ENCODE peak calls at places on chromosomes 4 and X, in eight cellular contexts. S is H54, I is endothelial cell, Q is NCI-H187, M is EL, K is fibroblast of pulmonary artery, G is NCI-H1930, X is sigmoid colon. B is an unnamed sample.
A peak's percentile ranks its signal among the peaks of the same experiment; 100 is the strongest.

GRCh38 chr4:107987916-107988762 is 1.6 kb upstream of the HADH start:
- DNase-seq in Q (no peak), M (no peak), K (no peak), G (no peak), X (no peak), S (no peak), I (no peak), B (no peak)

GRCh38 chr4:10173039-10173753 is 56.6 kb upstream of the WDR1 start:
- DNase-seq in K (peak; percentile 92), I (no peak), Q (no peak), M (peak; percentile 65), S (no peak), G (no peak), X (peak; percentile 83), B (no peak)

GRCh38 chr4:182185491-182185890 is 57.7 kb upstream of the TENM3 start:
- DNase-seq in M (no peak), S (no peak), G (no peak), I (no peak), Q (no peak), K (no peak), X (no peak), B (no peak)

GRCh38 chr4:85445058-85445639 is 29.8 kb upstream of the ARHGAP24 start:
- DNase-seq in M (no peak), S (no peak), Q (no peak), G (no peak), I (no peak), K (peak; percentile 18), X (no peak), B (no peak)

GRCh38 chr4:145281946-145282345 is 101.6 kb upstream of the OTUD4 start:
- DNase-seq in S (no peak), X (no peak), Q (no peak), I (no peak), G (no peak), K (no peak), M (no peak), B (no peak)

GRCh38 chrX:116726806-116727205 is 264.0 kb upstream of the CT83 start:
- DNase-seq in K (no peak), Q (no peak), S (no peak), I (no peak), M (no peak), X (no peak), G (no peak), B (no peak)

GRCh38 chr4:75995727-75996126 is 5.0 kb upstream of the SDAD1 start:
- DNase-seq in K (peak; percentile 74), Q (no peak), M (peak; percentile 47), S (peak; percentile 4), I (no peak), X (no peak), G (peak; percentile 62), B (no peak)

GRCh38 chr4:48025005-48025404 is 8.4 kb downstream of the NIPAL1 start:
- DNase-seq in K (peak; percentile 58), M (peak; percentile 55), S (no peak), I (no peak), X (no peak), G (no peak), Q (no peak), B (no peak)

GRCh38 chr4:125268065-125268755 is 46.5 kb upstream of the FAT4 start:
- DNase-seq in X (no peak), I (no peak), Q (no peak), M (peak; percentile 9), K (no peak), G (no peak), S (no peak), B (no peak)

GRCh38 chr4:114673306-114673705 is 74.7 kb downstream of the UGT8 start:
- DNase-seq in G (no peak), Q (no peak), M (no peak), S (no peak), I (no peak), X (no peak), K (no peak), B (no peak)

GRCh38 chr4:26281876-26282275 is 38.9 kb upstream of the RBPJ start:
- DNase-seq in K (no peak), M (peak; percentile 28), G (no peak), I (no peak), Q (no peak), X (no peak), S (no peak), B (no peak)

GRCh38 chrX:16002185-16002584 is 121.2 kb upstream of the GRPR start:
- DNase-seq in M (peak; percentile 34), Q (no peak), I (no peak), G (no peak), S (no peak), X (no peak), K (peak; percentile 41), B (no peak)

GRCh38 chr4:115433501-115433900 is 320.1 kb upstream of the NDST4 start:
- DNase-seq in Q (no peak), G (no peak), K (no peak), X (no peak), M (no peak), S (peak; percentile 2), I (no peak), B (no peak)

GRCh38 chr4:48472794-48473193 is 10.3 kb upstream of the SLC10A4 start:
- DNase-seq in I (no peak), G (no peak), S (no peak), X (no peak), K (no peak), Q (no peak), M (no peak), B (no peak)

GRCh38 chr4:105389167-105389566 is 84.7 kb downstream of the PPA2 start:
- DNase-seq in K (peak; percentile 11), M (peak; percentile 1), S (no peak), X (no peak), Q (no peak), G (no peak), I (no peak), B (no peak)

GRCh38 chrX:37371578-37371981 is 22.4 kb downstream of the PRRG1 start:
- DNase-seq in I (no peak), K (no peak), X (no peak), M (peak; percentile 7), S (no peak), G (no peak), Q (no peak), B (no peak)

GRCh38 chr4:47135210-47135609 is 103.8 kb downstream of the GABRB1 start:
- DNase-seq in G (no peak), I (no peak), Q (no peak), S (no peak), K (no peak), X (no peak), M (no peak), B (no peak)

GRCh38 chrX:45424341-45424740 is 223.7 kb upstream of the DIPK2B start:
- DNase-seq in I (no peak), S (no peak), M (no peak), Q (no peak), K (no peak), G (no peak), X (no peak), B (no peak)

GRCh38 chr4:127685292-127685691 is 44.9 kb upstream of the SLC25A31 start:
- DNase-seq in S (no peak), I (no peak), K (peak; percentile 41), Q (no peak), M (peak; percentile 74), G (no peak), X (no peak), B (no peak)

GRCh38 chr4:47882228-47882627 is 32.2 kb downstream of the NFXL1 start:
- DNase-seq in I (no peak), M (peak; percentile 9), S (no peak), G (no peak), X (no peak), Q (no peak), K (no peak), B (no peak)

GRCh38 chr4:120709986-120710385 is 212.5 kb downstream of the PRDM5 start:
- DNase-seq in K (peak; percentile 61), G (no peak), M (peak; percentile 25), X (no peak), S (no peak), Q (no peak), I (no peak), B (no peak)

GRCh38 chrX:30060718-30061117 is 154.6 kb upstream of the MAGEB2 start:
- DNase-seq in Q (no peak), K (peak; percentile 31), S (no peak), M (no peak), X (no peak), I (peak; percentile 3), G (no peak), B (no peak)

GRCh38 chr4:5146248-5146647 is 95.0 kb downstream of the STK32B start:
- DNase-seq in I (no peak), S (no peak), Q (no peak), M (no peak), K (no peak), X (no peak), G (no peak), B (no peak)

B was measured in effector CD4-positive, alpha-beta T cell.